ENCODE peak calls at places on chromosomes 6 and 20, in seven cellular contexts. F is foreskin fibroblast; H is GM23338; T is upper lobe of right lung; P is epithelial cell of esophagus; Z is mammary epithelial cell; E is CD4-positive, alpha-beta T cell. S is an unnamed sample.

GRCh38 chr6:144478487-144478886 is 193.4 kb downstream of the UTRN start:
- DNase-seq in F (peak), H (no peak), T (no peak), P (no peak), Z (no peak), E (no peak), S (no peak)

GRCh38 chr20:62882426-62882825 is 20.8 kb upstream of the TCFL5 start:
- DNase-seq in F (no peak), H (no peak), T (no peak), P (no peak), Z (no peak), E (no peak), S (no peak)

GRCh38 chr6:47182291-47182957 is 127.3 kb downstream of the TNFRSF21 start:
- DNase-seq in F (no peak), H (no peak), T (peak), P (peak), Z (no peak), E (no peak), S (no peak)

GRCh38 chr6:53424300-53424699 is 75.5 kb upstream of the ELOVL5 start:
- DNase-seq in F (no peak), H (no peak), T (no peak), P (no peak), Z (no peak), E (no peak), S (no peak)

GRCh38 chr6:133837801-133838349 is 51.0 kb upstream of the TCF21 start:
- DNase-seq in F (peak), H (peak), T (peak), P (peak), Z (peak), E (peak), S (no peak)

GRCh38 chr6:10567256-10568041 is 46.3 kb downstream of the GCNT2 start:
- DNase-seq in F (no peak), H (no peak), T (no peak), P (peak), Z (peak), E (no peak), S (no peak)

GRCh38 chr6:85516168-85516567 is 66.3 kb downstream of the NT5E start:
- DNase-seq in F (peak), H (no peak), T (no peak), P (peak), Z (peak), E (no peak), S (no peak)

GRCh38 chr6:70398783-70399730 is 14.3 kb upstream of the FAM135A start:
- DNase-seq in F (peak), H (no peak), T (peak), P (peak), Z (peak), E (no peak), S (no peak)

GRCh38 chr6:159608961-159609673 is 83.9 kb downstream of the SOD2 start:
- DNase-seq in F (peak), H (peak), T (no peak), P (peak), Z (peak), E (no peak), S (no peak)

GRCh38 chr6:7677229-7677628 is 48.7 kb upstream of the BMP6 start:
- DNase-seq in F (no peak), H (no peak), T (no peak), P (no peak), Z (no peak), E (no peak), S (no peak)

GRCh38 chr20:25310268-25310920 is 62.5 kb downstream of the PYGB start:
- DNase-seq in F (peak), H (peak), T (peak), P (peak), Z (peak), E (no peak), S (peak)

GRCh38 chr6:137731960-137732616 is 135.0 kb upstream of the TNFAIP3 start:
- DNase-seq in F (peak), H (no peak), T (no peak), P (peak), Z (peak), E (no peak), S (no peak)

GRCh38 chr6:128979061-128979460 is 96.1 kb downstream of the LAMA2 start:
- DNase-seq in F (peak), H (no peak), T (no peak), P (no peak), Z (no peak), E (no peak), S (peak)

GRCh38 chr6:165972139-165972802 is 195.4 kb downstream of the TBXT start:
- DNase-seq in F (no peak), H (no peak), T (no peak), P (no peak), Z (no peak), E (no peak), S (no peak)

GRCh38 chr6:157398151-157398550 is 17.2 kb downstream of the ZDHHC14 start:
- DNase-seq in F (no peak), H (no peak), T (no peak), P (no peak), Z (no peak), E (no peak), S (no peak)

GRCh38 chr6:40932366-40932765 is 106.7 kb downstream of the UNC5CL start:
- DNase-seq in F (peak), H (no peak), T (no peak), P (peak), Z (no peak), E (no peak), S (no peak)

GRCh38 chr6:158848441-158848840 is 29.3 kb upstream of the EZR start:
- DNase-seq in F (no peak), H (no peak), T (no peak), P (peak), Z (no peak), E (no peak), S (no peak)

GRCh38 chr20:61560361-61560853 is 308.3 kb downstream of the CDH4 start:
- DNase-seq in F (peak), H (peak), T (no peak), P (peak), Z (peak), E (no peak), S (no peak)

GRCh38 chr6:20948531-20948930 is 414.3 kb downstream of the CDKAL1 start:
- DNase-seq in F (no peak), H (no peak), T (no peak), P (no peak), Z (no peak), E (no peak), S (no peak)

GRCh38 chr6:154306696-154307095 is 49.9 kb downstream of the IPCEF1 start:
- DNase-seq in F (no peak), H (no peak), T (no peak), P (no peak), Z (no peak), E (no peak), S (no peak)

GRCh38 chr6:83193747-83194582 is 808 bp downstream of the RWDD2A start:
- DNase-seq in F (peak), H (peak), T (peak), P (peak), Z (peak), E (no peak), S (no peak)

GRCh38 chr6:2812695-2813094 is 29.0 kb downstream of the SERPINB1 start:
- DNase-seq in F (no peak), H (no peak), T (no peak), P (no peak), Z (no peak), E (no peak), S (no peak)

GRCh38 chr6:131317516-131317915 is 182.2 kb downstream of the AKAP7 start:
- DNase-seq in F (peak), H (no peak), T (no peak), P (peak), Z (no peak), E (no peak), S (no peak)

GRCh38 chr6:147078602-147079001 is 125.6 kb upstream of the STXBP5 start:
- DNase-seq in F (peak), H (no peak), T (no peak), P (no peak), Z (peak), E (no peak), S (no peak)

GRCh38 chr20:19832875-19833274 is 74.8 kb downstream of the RIN2 start:
- DNase-seq in F (no peak), H (no peak), T (no peak), P (no peak), Z (no peak), E (no peak), S (no peak)

GRCh38 chr6:136723780-136724179 is 68.5 kb downstream of the MAP3K5 start:
- DNase-seq in F (peak), H (no peak), T (peak), P (peak), Z (no peak), E (no peak), S (no peak)

GRCh38 chr6:14216931-14217684 is 99.5 kb downstream of the CD83 start:
- DNase-seq in F (peak), H (no peak), T (no peak), P (no peak), Z (no peak), E (no peak), S (no peak)

GRCh38 chr6:19804362-19805145 is 32.6 kb upstream of the ID4 start:
- DNase-seq in F (peak), H (peak), T (peak), P (peak), Z (peak), E (no peak), S (peak)

GRCh38 chr6:44177691-44178423 is 19.2 kb downstream of the CAPN11 start:
- DNase-seq in F (peak), H (no peak), T (no peak), P (peak), Z (peak), E (no peak), S (peak)

GRCh38 chr20:48782073-48782472 is 45.7 kb downstream of the PREX1 start:
- DNase-seq in F (no peak), H (no peak), T (no peak), P (no peak), Z (no peak), E (no peak), S (no peak)

GRCh38 chr20:4774209-4774608 is 52.5 kb downstream of the PRND start:
- DNase-seq in F (no peak), H (no peak), T (no peak), P (no peak), Z (no peak), E (no peak), S (no peak)

GRCh38 chr20:32527447-32528055 is 57.6 kb downstream of the NOL4L start:
- DNase-seq in F (peak), H (no peak), T (no peak), P (no peak), Z (no peak), E (no peak), S (no peak)

GRCh38 chr6:16781348-16782169 is 20.3 kb upstream of the ATXN1 start:
- DNase-seq in F (no peak), H (no peak), T (no peak), P (peak), Z (peak), E (no peak), S (no peak)

GRCh38 chr6:169966312-169967181 is 215.1 kb downstream of the ERMARD start:
- DNase-seq in F (no peak), H (no peak), T (no peak), P (no peak), Z (no peak), E (no peak), S (no peak)

GRCh38 chr20:36848078-36848660 is 27.8 kb upstream of the TLDC2 start:
- DNase-seq in F (peak), H (no peak), T (no peak), P (peak), Z (no peak), E (no peak), S (peak)

GRCh38 chr6:37168809-37169457 is 1.0 kb upstream of the PIM1 start:
- DNase-seq in F (peak), H (peak), T (no peak), P (peak), Z (no peak), E (no peak), S (no peak)

GRCh38 chr6:26232950-26233607 is 131.9 kb upstream of the BTN3A2 start:
- DNase-seq in F (no peak), H (peak), T (no peak), P (peak), Z (peak), E (no peak), S (no peak)

GRCh38 chr6:138485005-138485545 is 14.2 kb downstream of the NHSL1 start:
- DNase-seq in F (peak), H (peak), T (no peak), P (no peak), Z (no peak), E (no peak), S (no peak)

GRCh38 chr20:47362361-47363219 is 6.1 kb upstream of the ZMYND8 start:
- DNase-seq in F (no peak), H (no peak), T (no peak), P (no peak), Z (no peak), E (no peak), S (no peak)

DNA sequence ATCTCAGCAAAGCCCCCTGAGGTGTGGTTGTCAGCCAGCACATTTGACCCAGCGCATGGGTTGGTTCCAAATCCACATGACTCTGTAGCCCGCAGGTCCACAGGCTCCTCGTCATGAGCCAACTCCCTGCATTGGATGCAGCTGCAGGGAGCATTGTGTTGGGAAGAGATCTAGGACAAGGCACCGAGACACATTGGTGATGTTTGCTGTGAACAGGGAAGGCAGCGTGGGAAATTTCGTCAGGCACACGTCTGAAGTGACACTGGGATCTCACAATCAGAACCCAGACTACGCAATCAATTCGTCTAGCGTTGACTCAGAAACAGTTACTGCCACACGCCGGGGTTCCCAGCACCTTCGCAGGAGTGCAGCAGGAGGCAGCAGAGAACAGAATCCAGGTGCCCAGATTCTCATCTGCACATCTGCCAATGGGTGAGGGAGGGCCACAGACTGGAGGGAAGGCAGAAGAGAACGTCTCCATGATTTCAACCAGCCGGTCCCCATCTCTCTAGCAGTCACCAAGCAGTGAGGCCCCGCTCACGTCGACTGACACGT is 177.0 kb downstream of the TTLL2 start:
- DNase-seq in F (no peak), H (peak), T (no peak), P (no peak), Z (no peak), E (no peak), S (no peak)
- TF ChIP-seq CTCF in F (no peak), H (peak), T (peak), P (no peak), Z (no peak), E (no peak), S (no peak)

GRCh38 chr20:7617797-7618196 is 322.5 kb downstream of the HAO1 start:
- DNase-seq in F (no peak), H (no peak), T (no peak), P (no peak), Z (no peak), E (no peak), S (no peak)
- TF ChIP-seq CTCF in F (no peak), H (no peak), T (no peak), P (no peak), Z (no peak), E (no peak), S (no peak)

DNA sequence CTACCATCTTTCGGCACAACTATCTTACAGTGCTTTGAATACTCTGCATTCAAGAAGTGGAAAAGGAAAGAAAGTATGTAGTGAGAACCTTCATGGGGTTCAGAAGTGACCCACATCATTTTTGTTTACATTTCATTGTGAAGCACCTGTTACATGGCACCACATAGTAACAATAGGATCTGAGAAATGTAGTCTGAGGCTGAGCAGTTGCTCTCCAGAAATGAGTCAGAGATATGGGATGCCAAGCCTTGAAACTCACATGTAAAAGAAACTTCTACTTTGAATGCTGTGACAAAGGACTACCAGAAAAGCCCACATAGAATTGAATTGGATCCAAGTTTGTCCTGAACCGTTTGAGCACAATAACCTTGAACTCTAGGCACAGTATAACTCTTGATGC is 401.0 kb upstream of the POU3F2 start:
- DNase-seq in F (no peak), H (no peak), T (no peak), P (no peak), Z (no peak), E (no peak), S (no peak)
- TF ChIP-seq CTCF in F (no peak), H (no peak), T (no peak), P (no peak), Z (no peak), E (no peak), S (no peak)

DNA sequence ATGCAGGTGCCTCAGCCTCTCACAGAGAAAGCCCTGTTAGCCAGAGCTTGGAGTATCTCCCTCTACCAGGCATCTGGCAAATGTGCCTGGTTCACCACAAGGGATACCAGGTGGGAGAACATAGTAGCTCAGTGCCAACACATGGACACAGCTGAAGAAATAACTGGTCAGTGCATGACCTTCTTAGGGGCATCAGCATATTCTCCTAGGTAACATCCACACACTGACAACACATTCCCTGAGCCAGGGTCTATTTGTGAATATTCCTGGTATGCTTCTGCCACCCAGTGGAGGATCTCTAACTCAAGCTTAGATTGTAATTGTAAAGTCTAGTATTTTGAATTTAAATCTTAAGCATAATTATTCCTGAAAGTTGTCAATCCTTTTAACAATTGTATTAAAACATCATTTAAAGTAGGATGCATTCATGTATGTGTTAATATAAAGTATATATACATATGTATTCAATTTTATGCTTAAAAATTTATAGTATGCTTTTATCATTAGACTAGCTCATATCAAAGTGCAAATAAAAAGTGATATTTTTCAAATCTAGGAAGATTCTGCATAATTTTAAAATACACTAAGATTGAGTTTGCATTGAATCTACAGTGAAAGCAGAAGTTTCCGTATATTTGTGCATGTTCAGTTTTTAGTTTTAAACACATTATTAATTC is 45.3 kb upstream of the COL21A1 start:
- DNase-seq in F (peak), H (peak), T (no peak), P (peak), Z (peak), E (no peak), S (peak)
- TF ChIP-seq CTCF in F (peak), H (peak), T (peak), P (peak), Z (peak), E (no peak), S (peak)

GRCh38 chr6:34146021-34146782 is at the start of gene GRM4:
- DNase-seq in F (no peak), H (no peak), T (peak), P (no peak), Z (no peak), E (no peak), S (no peak)
- TF ChIP-seq CTCF in F (no peak), H (no peak), T (no peak), P (no peak), Z (no peak), E (no peak), S (no peak)

GRCh38 chr6:34022250-34022872 is 123.5 kb downstream of the GRM4 start:
- DNase-seq in F (no peak), H (no peak), T (no peak), P (no peak), Z (no peak), E (no peak), S (no peak)
- TF ChIP-seq CTCF in F (no peak), H (no peak), T (no peak), P (no peak), Z (no peak), E (no peak), S (no peak)

GRCh38 chr6:50062051-50062450 is 12.3 kb upstream of the DEFB112 start:
- DNase-seq in F (no peak), H (peak), T (no peak), P (peak), Z (peak), E (no peak), S (no peak)
- TF ChIP-seq CTCF in F (no peak), H (peak), T (no peak), P (peak), Z (peak), E (no peak), S (no peak)

S was measured in AG09319.